ENCODE peak calls at places on chromosomes 16 and 17, in nine cellular contexts. B is tibial artery; T is effector CD4-positive, alpha-beta T cell; V is heart right ventricle; A is NCI-H1930; M is ELF-1; I is GM23338; F is dorsolateral prefrontal cortex; L is IMR-90. X is an unnamed sample.

GRCh38 chr16:66389256-66390175 is 23.0 kb downstream of the CDH5 start:
- DNase-seq in B (peak), T (no peak), V (no peak), A (no peak), M (no peak), I (no peak), F (no peak), L (no peak), X (no peak)

GRCh38 chr16:20612551-20613470 is 36.6 kb upstream of the ACSM2B start:
- DNase-seq in B (peak), T (no peak), V (peak), A (no peak), M (no peak), I (no peak), F (peak), L (no peak), X (no peak)

GRCh38 chr16:54236761-54237160 is 49.8 kb downstream of the IRX3 start:
- DNase-seq in B (no peak), T (no peak), V (no peak), A (no peak), M (no peak), I (no peak), F (no peak), L (peak), X (no peak)

GRCh38 chr17:30858556-30859250 is 26.9 kb downstream of the ATAD5 start:
- DNase-seq in B (no peak), T (no peak), V (no peak), A (no peak), M (peak), I (no peak), F (no peak), L (peak), X (no peak)

GRCh38 chr17:78400581-78401240 is 22.3 kb downstream of the PGS1 start:
- DNase-seq in B (no peak), T (no peak), V (peak), A (no peak), M (no peak), I (no peak), F (no peak), L (no peak), X (no peak)

GRCh38 chr16:71552698-71553503 is 24.0 kb downstream of the TAT start:
- DNase-seq in B (no peak), T (no peak), V (no peak), A (no peak), M (peak), I (peak), F (no peak), L (no peak), X (no peak)

GRCh38 chr17:41521574-41522261 is 3.0 kb upstream of the KRT15 start:
- DNase-seq in B (no peak), T (no peak), V (no peak), A (no peak), M (peak), I (peak), F (no peak), L (peak), X (no peak)

GRCh38 chr17:4788807-4789700 is at the start of gene GLTPD2:
- DNase-seq in B (no peak), T (no peak), V (no peak), A (no peak), M (peak), I (peak), F (no peak), L (no peak), X (no peak)

GRCh38 chr16:8644151-8644512 is 22.6 kb downstream of the METTL22 start:
- DNase-seq in B (no peak), T (no peak), V (no peak), A (no peak), M (no peak), I (no peak), F (no peak), L (no peak), X (no peak)

GRCh38 chr17:59800530-59800942 is 92.2 kb downstream of the TUBD1 start:
- DNase-seq in B (no peak), T (no peak), V (no peak), A (no peak), M (no peak), I (no peak), F (no peak), L (no peak), X (no peak)

GRCh38 chr16:57952909-57953308 is 18.0 kb downstream of the CNGB1 start:
- DNase-seq in B (no peak), T (no peak), V (no peak), A (no peak), M (no peak), I (no peak), F (no peak), L (no peak), X (no peak)

GRCh38 chr17:29698837-29699236 is 76.1 kb upstream of the CORO6 start:
- DNase-seq in B (no peak), T (no peak), V (no peak), A (no peak), M (no peak), I (no peak), F (no peak), L (no peak), X (no peak)

GRCh38 chr16:685967-686366 is 1.8 kb upstream of the JMJD8 start:
- DNase-seq in B (no peak), T (no peak), V (no peak), A (peak), M (no peak), I (peak), F (no peak), L (peak), X (peak)

GRCh38 chr17:70848785-70849184 is 679.5 kb downstream of the KCNJ2 start:
- DNase-seq in B (no peak), T (no peak), V (no peak), A (no peak), M (no peak), I (no peak), F (no peak), L (peak), X (no peak)

GRCh38 chr16:85174871-85175723 is 62.8 kb upstream of the CIBAR2 start:
- DNase-seq in B (no peak), T (no peak), V (no peak), A (no peak), M (peak), I (no peak), F (no peak), L (peak), X (no peak)

GRCh38 chr16:70151941-70152509 is 21.6 kb upstream of the CLEC18C start:
- DNase-seq in B (no peak), T (no peak), V (no peak), A (no peak), M (no peak), I (no peak), F (no peak), L (no peak), X (no peak)

GRCh38 chr17:33603794-33604193 is 310.7 kb upstream of the ASIC2 start:
- DNase-seq in B (no peak), T (no peak), V (no peak), A (no peak), M (peak), I (no peak), F (no peak), L (no peak), X (no peak)

GRCh38 chr17:34637548-34638525 is 58.5 kb downstream of the TMEM132E start:
- DNase-seq in B (peak), T (peak), V (peak), A (no peak), M (peak), I (peak), F (peak), L (peak), X (peak)

GRCh38 chr16:86618431-86619262 is 40.3 kb downstream of the FOXL1 start:
- DNase-seq in B (no peak), T (no peak), V (no peak), A (no peak), M (no peak), I (no peak), F (no peak), L (peak), X (no peak)

GRCh38 chr16:87058728-87059250 is 258.4 kb downstream of the C16orf95 start:
- DNase-seq in B (no peak), T (no peak), V (no peak), A (no peak), M (no peak), I (no peak), F (no peak), L (no peak), X (no peak)

GRCh38 chr17:8120520-8121443 is 2.5 kb upstream of the ALOXE3 start:
- DNase-seq in B (no peak), T (peak), V (peak), A (peak), M (peak), I (peak), F (peak), L (peak), X (peak)

GRCh38 chr16:56518435-56518834 is 1.4 kb downstream of the BBS2 start:
- DNase-seq in B (no peak), T (no peak), V (no peak), A (no peak), M (no peak), I (no peak), F (no peak), L (no peak), X (no peak)

GRCh38 chr17:30808785-30809286 is 15.7 kb downstream of the CRLF3 start:
- DNase-seq in B (no peak), T (peak), V (no peak), A (no peak), M (no peak), I (no peak), F (no peak), L (no peak), X (no peak)

GRCh38 chr17:42016411-42016831 is 818 bp downstream of the DNAJC7 start:
- DNase-seq in B (no peak), T (no peak), V (no peak), A (no peak), M (peak), I (no peak), F (peak), L (peak), X (no peak)

GRCh38 chr16:22240023-22240697 is 34.1 kb downstream of the EEF2K start:
- DNase-seq in B (no peak), T (no peak), V (no peak), A (no peak), M (no peak), I (no peak), F (no peak), L (peak), X (no peak)

GRCh38 chr16:81515281-81515680 is 70.7 kb downstream of the CMIP start:
- DNase-seq in B (peak), T (no peak), V (no peak), A (no peak), M (no peak), I (no peak), F (no peak), L (no peak), X (no peak)

GRCh38 chr17:66417300-66417719 is 114.9 kb downstream of the PRKCA start:
- DNase-seq in B (no peak), T (no peak), V (no peak), A (no peak), M (peak), I (no peak), F (no peak), L (no peak), X (no peak)